ENCODE peak calls at places on chromosome 10, in four cellular contexts. One of them, this sample, is unnamed.
A peak's percentile ranks its signal among the peaks of the same experiment; 100 is the strongest.

GRCh38 chr10:86203162-86203905 is 163.3 kb downstream of the GRID1 start:
- DNase-seq in WTC11: peak; percentile 75
- DNase-seq in HepG2: peak; percentile 7
- DNase-seq in K562: peak; percentile 18
- DNase-seq in this sample: peak; percentile 10

GRCh38 chr10:12333382-12334185 is 15.8 kb upstream of the CAMK1D start:
- DNase-seq in WTC11: no peak
- DNase-seq in HepG2: no peak
- DNase-seq in K562: no peak
- DNase-seq in this sample: peak; percentile 98

GRCh38 chr10:33073641-33074410 is 115.8 kb upstream of the ITGB1 start:
- DNase-seq in WTC11: no peak
- DNase-seq in HepG2: no peak
- DNase-seq in K562: no peak
- DNase-seq in this sample: peak; percentile 41

GRCh38 chr10:77351386-77351785 is 286.2 kb downstream of the KCNMA1 start:
- DNase-seq in WTC11: no peak
- DNase-seq in HepG2: no peak
- DNase-seq in K562: no peak
- DNase-seq in this sample: no peak

GRCh38 chr10:117540640-117541404 is 1.7 kb upstream of the EMX2 start:
- DNase-seq in WTC11: no peak
- DNase-seq in HepG2: no peak
- DNase-seq in K562: no peak
- DNase-seq in this sample: no peak

GRCh38 chr10:132446661-132447445 is 49.9 kb downstream of the PWWP2B start:
- DNase-seq in WTC11: no peak
- DNase-seq in HepG2: peak; percentile 83
- DNase-seq in K562: peak; percentile 50
- DNase-seq in this sample: peak; percentile 87

GRCh38 chr10:50470345-50470744 is 153.4 kb downstream of the SGMS1 start:
- DNase-seq in WTC11: no peak
- DNase-seq in HepG2: no peak
- DNase-seq in K562: no peak
- DNase-seq in this sample: no peak

GRCh38 chr10:69278446-69278963 is at the start of gene HK1:
- DNase-seq in WTC11: no peak
- DNase-seq in HepG2: no peak
- DNase-seq in K562: no peak
- DNase-seq in this sample: no peak

GRCh38 chr10:119516381-119517234 is 25.9 kb downstream of the RGS10 start:
- DNase-seq in WTC11: no peak
- DNase-seq in HepG2: no peak
- DNase-seq in K562: peak; percentile 42
- DNase-seq in this sample: no peak

GRCh38 chr10:126216221-126216701 is 172.0 kb downstream of the ADAM12 start:
- DNase-seq in WTC11: no peak
- DNase-seq in HepG2: no peak
- DNase-seq in K562: no peak
- DNase-seq in this sample: no peak

GRCh38 chr10:35942052-35942451 is 300.0 kb upstream of the FZD8 start:
- DNase-seq in WTC11: no peak
- DNase-seq in HepG2: no peak
- DNase-seq in K562: no peak
- DNase-seq in this sample: no peak

GRCh38 chr10:83536426-83536825 is 602.9 kb upstream of the GHITM start:
- DNase-seq in WTC11: no peak
- DNase-seq in HepG2: no peak
- DNase-seq in K562: no peak
- DNase-seq in this sample: no peak

GRCh38 chr10:73083234-73083633 is 13.4 kb downstream of the P4HA1 start:
- DNase-seq in WTC11: no peak
- DNase-seq in HepG2: no peak
- DNase-seq in K562: peak; percentile 17
- DNase-seq in this sample: no peak

GRCh38 chr10:24910574-24910973 is 41.8 kb downstream of the PRTFDC1 start:
- DNase-seq in WTC11: no peak
- DNase-seq in HepG2: no peak
- DNase-seq in K562: no peak
- DNase-seq in this sample: no peak

GRCh38 chr10:24906372-24906771 is 46.0 kb downstream of the PRTFDC1 start:
- DNase-seq in WTC11: no peak
- DNase-seq in HepG2: no peak
- DNase-seq in K562: no peak
- DNase-seq in this sample: no peak

GRCh38 chr10:24912214-24912613 is 40.2 kb downstream of the PRTFDC1 start:
- DNase-seq in WTC11: no peak
- DNase-seq in HepG2: no peak
- DNase-seq in K562: no peak
- DNase-seq in this sample: no peak

GRCh38 chr10:24907956-24908355 is 44.5 kb downstream of the PRTFDC1 start:
- DNase-seq in WTC11: no peak
- DNase-seq in HepG2: no peak
- DNase-seq in K562: no peak
- DNase-seq in this sample: no peak

DNA sequence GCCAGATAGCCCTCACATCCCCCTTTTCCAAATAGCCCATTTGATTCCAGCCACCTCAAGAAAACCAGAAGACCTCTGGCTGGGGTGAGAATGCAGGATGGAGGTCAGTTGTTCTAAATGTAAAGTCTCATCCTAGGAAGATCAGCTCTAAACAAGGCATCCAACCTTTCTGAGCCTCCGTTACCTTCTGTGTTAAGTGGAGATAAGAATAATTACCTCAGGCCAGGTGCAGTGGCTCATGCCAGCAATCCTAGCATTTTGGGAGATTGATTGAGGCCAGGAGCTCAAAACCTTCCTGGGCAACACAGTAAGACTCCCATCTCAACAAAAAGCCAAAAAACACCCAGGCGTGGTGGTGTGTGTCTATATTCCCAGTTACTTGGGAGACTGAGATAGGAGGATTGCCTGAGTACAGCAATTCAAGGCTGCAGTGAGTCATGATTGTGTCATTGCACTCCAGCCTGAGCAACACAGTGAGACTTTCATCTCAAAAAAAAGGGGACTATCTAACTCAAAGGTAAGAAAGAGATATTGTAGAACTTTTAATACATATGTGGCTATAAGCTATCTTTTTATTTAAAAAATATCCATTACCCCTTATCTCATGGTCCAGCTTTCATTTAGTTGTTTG is 43.5 kb downstream of the PRTFDC1 start:
- DNase-seq in WTC11: no peak
- DNase-seq in HepG2: peak; percentile 17
- DNase-seq in K562: peak; percentile 37
- DNase-seq in this sample: peak; percentile 25
- TF ChIP-seq USF2 in WTC11: no peak
- TF ChIP-seq USF2 in HepG2: no peak
- TF ChIP-seq USF2 in K562: no peak
- TF ChIP-seq USF2 in this sample: no peak

GRCh38 chr10:1155791-1156615 is 99.8 kb downstream of the WDR37 start:
- DNase-seq in WTC11: no peak
- DNase-seq in HepG2: no peak
- DNase-seq in K562: no peak
- DNase-seq in this sample: no peak
- TF ChIP-seq HMGXB4 in WTC11: no peak
- TF ChIP-seq HMGXB4 in HepG2: no peak
- TF ChIP-seq HMGXB4 in K562: no peak
- TF ChIP-seq HMGXB4 in this sample: no peak

DNA sequence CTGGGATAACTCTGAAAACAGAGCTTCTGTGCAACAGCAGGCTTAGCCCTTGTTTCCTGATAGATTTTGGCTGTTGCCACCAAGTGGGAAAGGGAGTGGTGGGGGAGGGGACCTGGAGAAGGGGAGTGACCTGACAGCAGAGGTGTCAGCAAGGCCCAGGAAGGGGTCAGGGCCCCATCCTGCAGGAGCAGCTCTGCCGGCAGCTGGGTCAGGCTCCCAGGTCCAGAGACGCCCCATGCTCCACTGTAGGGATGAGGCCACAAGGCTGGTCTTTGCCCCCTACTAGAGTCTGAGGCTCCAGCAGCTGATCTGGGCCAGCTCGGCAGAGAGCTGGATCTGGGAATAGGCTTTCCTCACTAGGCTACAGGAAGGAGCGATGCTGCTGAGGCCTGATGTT is 44.1 kb upstream of the ZMIZ1 start:
- DNase-seq in WTC11: no peak
- DNase-seq in HepG2: no peak
- DNase-seq in K562: no peak
- DNase-seq in this sample: no peak
- TF ChIP-seq USF2 in WTC11: no peak
- TF ChIP-seq USF2 in HepG2: no peak
- TF ChIP-seq USF2 in K562: no peak
- TF ChIP-seq USF2 in this sample: no peak

DNA sequence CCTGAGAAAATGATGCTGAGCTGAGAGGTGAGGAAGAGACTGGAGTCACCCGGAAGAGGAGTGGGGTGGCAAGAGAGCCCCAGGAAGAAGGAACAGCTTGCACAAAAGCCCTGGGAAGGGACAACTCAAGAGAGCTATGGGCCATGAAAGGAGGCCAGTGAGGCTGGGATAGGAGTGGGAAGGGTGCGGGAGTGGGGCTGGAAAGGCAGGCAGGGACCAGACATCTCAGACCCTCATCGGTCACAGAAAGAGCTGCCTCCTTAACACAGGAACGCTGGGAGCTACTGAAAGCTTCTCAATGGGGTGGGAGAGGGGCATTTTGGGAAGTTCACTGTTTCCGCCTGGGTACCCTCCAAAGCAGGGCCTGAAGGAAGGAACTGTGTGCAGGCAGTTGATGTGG is 122.0 kb upstream of the UNC5B start:
- DNase-seq in WTC11: no peak
- DNase-seq in HepG2: no peak
- DNase-seq in K562: peak; percentile 6
- DNase-seq in this sample: no peak
- TF ChIP-seq HMGXB4 in WTC11: no peak
- TF ChIP-seq HMGXB4 in HepG2: no peak
- TF ChIP-seq HMGXB4 in K562: no peak
- TF ChIP-seq HMGXB4 in this sample: no peak

GRCh38 chr10:84543948-84544347 is 215.6 kb downstream of the CCSER2 start:
- DNase-seq in WTC11: no peak
- DNase-seq in HepG2: peak; percentile 25
- DNase-seq in K562: no peak
- DNase-seq in this sample: no peak

GRCh38 chr10:84540617-84541288 is 212.4 kb downstream of the CCSER2 start:
- DNase-seq in WTC11: peak; percentile 87
- DNase-seq in HepG2: peak; percentile 47
- DNase-seq in K562: peak; percentile 81
- DNase-seq in this sample: peak; percentile 53

GRCh38 chr10:84542552-84542951 is 214.2 kb downstream of the CCSER2 start:
- DNase-seq in WTC11: no peak
- DNase-seq in HepG2: no peak
- DNase-seq in K562: no peak
- DNase-seq in this sample: no peak

GRCh38 chr10:84541289-84541637 is 212.9 kb downstream of the CCSER2 start:
- DNase-seq in WTC11: peak; percentile 63
- DNase-seq in HepG2: peak; percentile 67
- DNase-seq in K562: no peak
- DNase-seq in this sample: no peak

DNA sequence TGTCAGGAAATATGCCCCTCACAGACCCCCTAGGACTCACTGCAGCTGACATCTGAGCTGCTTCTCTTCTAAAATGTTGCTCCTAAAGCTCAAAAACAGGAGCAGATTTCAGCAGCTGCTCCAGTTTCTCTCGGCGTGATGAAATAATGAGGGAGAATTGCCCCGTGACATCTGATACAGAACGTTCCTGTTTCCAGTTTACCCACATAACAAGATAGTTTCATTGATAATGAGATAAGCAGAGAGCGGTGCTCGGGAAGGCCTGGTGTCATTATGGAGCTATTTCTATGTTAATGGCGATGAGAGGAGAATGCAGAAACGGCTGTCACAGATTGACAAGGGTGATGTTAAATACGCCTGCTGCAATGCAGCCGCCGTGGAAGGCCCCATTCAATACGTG is 214.7 kb downstream of the CCSER2 start:
- DNase-seq in WTC11: no peak
- DNase-seq in HepG2: no peak
- DNase-seq in K562: no peak
- DNase-seq in this sample: no peak
- TF ChIP-seq USF2 in WTC11: no peak
- TF ChIP-seq USF2 in HepG2: no peak
- TF ChIP-seq USF2 in K562: no peak
- TF ChIP-seq USF2 in this sample: no peak

GRCh38 chr10:3935141-3935540 is 150.1 kb upstream of the KLF6 start:
- DNase-seq in WTC11: no peak
- DNase-seq in HepG2: no peak
- DNase-seq in K562: no peak
- DNase-seq in this sample: no peak
- TF ChIP-seq HMGXB4 in WTC11: no peak
- TF ChIP-seq HMGXB4 in HepG2: no peak
- TF ChIP-seq HMGXB4 in K562: no peak
- TF ChIP-seq HMGXB4 in this sample: no peak

GRCh38 chr10:13839030-13839429 is 252.3 kb downstream of the PRPF18 start:
- DNase-seq in WTC11: no peak
- DNase-seq in HepG2: no peak
- DNase-seq in K562: no peak
- DNase-seq in this sample: no peak
- TF ChIP-seq USF2 in WTC11: no peak
- TF ChIP-seq USF2 in HepG2: no peak
- TF ChIP-seq USF2 in K562: no peak
- TF ChIP-seq USF2 in this sample: no peak

DNA sequence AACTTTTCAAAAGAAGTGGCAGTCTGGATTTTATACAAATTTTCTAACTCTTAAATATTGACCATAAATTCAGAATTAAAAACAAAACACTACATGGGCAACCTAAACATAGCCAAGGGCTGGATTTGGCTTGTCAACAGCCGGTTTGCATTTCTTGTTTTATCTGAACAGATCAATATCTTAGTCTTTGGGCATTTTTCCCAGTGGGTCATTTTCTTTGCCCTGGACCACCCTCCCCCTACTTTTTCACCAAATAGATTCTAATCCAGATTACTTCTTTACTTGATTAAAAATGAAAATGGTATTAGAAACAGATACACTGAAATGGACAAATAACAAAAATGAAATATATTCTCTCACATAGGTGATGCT is 189.0 kb downstream of the ANK3 start:
- DNase-seq in WTC11: no peak
- DNase-seq in HepG2: no peak
- DNase-seq in K562: no peak
- DNase-seq in this sample: no peak
- TF ChIP-seq HMGXB4 in WTC11: no peak
- TF ChIP-seq HMGXB4 in HepG2: no peak
- TF ChIP-seq HMGXB4 in K562: no peak
- TF ChIP-seq HMGXB4 in this sample: no peak

GRCh38 chr10:7856685-7857084 is 38.4 kb downstream of the TAF3 start:
- DNase-seq in WTC11: no peak
- DNase-seq in HepG2: no peak
- DNase-seq in K562: no peak
- DNase-seq in this sample: no peak
- TF ChIP-seq USF2 in WTC11: no peak
- TF ChIP-seq USF2 in HepG2: no peak
- TF ChIP-seq USF2 in K562: no peak
- TF ChIP-seq USF2 in this sample: no peak

GRCh38 chr10:75018233-75018632 is 93.2 kb upstream of the SAMD8 start:
- DNase-seq in WTC11: no peak
- DNase-seq in HepG2: no peak
- DNase-seq in K562: no peak
- DNase-seq in this sample: no peak
- TF ChIP-seq HMGXB4 in WTC11: no peak
- TF ChIP-seq HMGXB4 in HepG2: no peak
- TF ChIP-seq HMGXB4 in K562: no peak
- TF ChIP-seq HMGXB4 in this sample: no peak

This sample was measured in A549.